ENCODE peak calls at places on chromosomes 7 and 10, in eight cellular contexts. One of them, this sample, is unnamed.

GRCh38 chr7:96016056-96016455 is 243.7 kb downstream of the DYNC1I1 start:
- DNase-seq in neural progenitor cell: no peak
- DNase-seq in tibial nerve: no peak
- DNase-seq in AG04449: no peak
- DNase-seq in CD8-positive, alpha-beta T cell: no peak
- DNase-seq in spleen: no peak
- DNase-seq in lower leg skin: no peak
- DNase-seq in mammary epithelial cell: no peak
- DNase-seq in this sample: no peak

GRCh38 chr7:2516194-2516555 is 3.4 kb upstream of the LFNG start:
- DNase-seq in neural progenitor cell: no peak
- DNase-seq in tibial nerve: no peak
- DNase-seq in AG04449: no peak
- DNase-seq in CD8-positive, alpha-beta T cell: no peak
- DNase-seq in spleen: no peak
- DNase-seq in lower leg skin: no peak
- DNase-seq in mammary epithelial cell: no peak
- DNase-seq in this sample: no peak

GRCh38 chr10:26197248-26197647 is 19.3 kb upstream of the GAD2 start:
- DNase-seq in neural progenitor cell: no peak
- DNase-seq in tibial nerve: no peak
- DNase-seq in AG04449: no peak
- DNase-seq in CD8-positive, alpha-beta T cell: no peak
- DNase-seq in spleen: no peak
- DNase-seq in lower leg skin: no peak
- DNase-seq in mammary epithelial cell: no peak
- DNase-seq in this sample: no peak

GRCh38 chr10:80459047-80459865 is 5.1 kb downstream of the TSPAN14 start:
- DNase-seq in neural progenitor cell: peak
- DNase-seq in tibial nerve: peak
- DNase-seq in AG04449: no peak
- DNase-seq in CD8-positive, alpha-beta T cell: no peak
- DNase-seq in spleen: peak
- DNase-seq in lower leg skin: peak
- DNase-seq in mammary epithelial cell: peak
- DNase-seq in this sample: peak

GRCh38 chr10:130022071-130022470 is 58.0 kb upstream of the EBF3 start:
- DNase-seq in neural progenitor cell: no peak
- DNase-seq in tibial nerve: no peak
- DNase-seq in AG04449: no peak
- DNase-seq in CD8-positive, alpha-beta T cell: no peak
- DNase-seq in spleen: no peak
- DNase-seq in lower leg skin: no peak
- DNase-seq in mammary epithelial cell: no peak
- DNase-seq in this sample: no peak

GRCh38 chr10:85542149-85542548 is 824.4 kb downstream of the GRID1 start:
- DNase-seq in neural progenitor cell: no peak
- DNase-seq in tibial nerve: no peak
- DNase-seq in AG04449: no peak
- DNase-seq in CD8-positive, alpha-beta T cell: no peak
- DNase-seq in spleen: no peak
- DNase-seq in lower leg skin: no peak
- DNase-seq in mammary epithelial cell: no peak
- DNase-seq in this sample: no peak

GRCh38 chr7:131449373-131449902 is 107.0 kb downstream of the PODXL start:
- DNase-seq in neural progenitor cell: no peak
- DNase-seq in tibial nerve: no peak
- DNase-seq in AG04449: no peak
- DNase-seq in CD8-positive, alpha-beta T cell: no peak
- DNase-seq in spleen: no peak
- DNase-seq in lower leg skin: no peak
- DNase-seq in mammary epithelial cell: no peak
- DNase-seq in this sample: no peak

GRCh38 chr7:44581426-44581906 is 565 bp downstream of the TMED4 start:
- DNase-seq in neural progenitor cell: no peak
- DNase-seq in tibial nerve: no peak
- DNase-seq in AG04449: no peak
- DNase-seq in CD8-positive, alpha-beta T cell: no peak
- DNase-seq in spleen: no peak
- DNase-seq in lower leg skin: no peak
- DNase-seq in mammary epithelial cell: peak
- DNase-seq in this sample: no peak

GRCh38 chr10:132899054-132899750 is 43.2 kb downstream of the CFAP46 start:
- DNase-seq in neural progenitor cell: no peak
- DNase-seq in tibial nerve: no peak
- DNase-seq in AG04449: no peak
- DNase-seq in CD8-positive, alpha-beta T cell: no peak
- DNase-seq in spleen: peak
- DNase-seq in lower leg skin: peak
- DNase-seq in mammary epithelial cell: no peak
- DNase-seq in this sample: no peak

GRCh38 chr7:44637788-44638594 is 31.6 kb downstream of the OGDH start:
- DNase-seq in neural progenitor cell: no peak
- DNase-seq in tibial nerve: no peak
- DNase-seq in AG04449: peak
- DNase-seq in CD8-positive, alpha-beta T cell: peak
- DNase-seq in spleen: no peak
- DNase-seq in lower leg skin: no peak
- DNase-seq in mammary epithelial cell: peak
- DNase-seq in this sample: peak

GRCh38 chr10:114925675-114926204 is 12.3 kb upstream of the TRUB1 start:
- DNase-seq in neural progenitor cell: no peak
- DNase-seq in tibial nerve: no peak
- DNase-seq in AG04449: no peak
- DNase-seq in CD8-positive, alpha-beta T cell: no peak
- DNase-seq in spleen: no peak
- DNase-seq in lower leg skin: no peak
- DNase-seq in mammary epithelial cell: peak
- DNase-seq in this sample: no peak

GRCh38 chr7:155972651-155973349 is 160.5 kb upstream of the SHH start:
- DNase-seq in neural progenitor cell: no peak
- DNase-seq in tibial nerve: no peak
- DNase-seq in AG04449: no peak
- DNase-seq in CD8-positive, alpha-beta T cell: no peak
- DNase-seq in spleen: peak
- DNase-seq in lower leg skin: no peak
- DNase-seq in mammary epithelial cell: no peak
- DNase-seq in this sample: no peak

GRCh38 chr10:121448768-121449456 is 149.3 kb downstream of the FGFR2 start:
- DNase-seq in neural progenitor cell: no peak
- DNase-seq in tibial nerve: no peak
- DNase-seq in AG04449: no peak
- DNase-seq in CD8-positive, alpha-beta T cell: no peak
- DNase-seq in spleen: no peak
- DNase-seq in lower leg skin: no peak
- DNase-seq in mammary epithelial cell: no peak
- DNase-seq in this sample: no peak

GRCh38 chr7:36653011-36653670 is 71.2 kb downstream of the AOAH start:
- DNase-seq in neural progenitor cell: no peak
- DNase-seq in tibial nerve: no peak
- DNase-seq in AG04449: no peak
- DNase-seq in CD8-positive, alpha-beta T cell: no peak
- DNase-seq in spleen: no peak
- DNase-seq in lower leg skin: no peak
- DNase-seq in mammary epithelial cell: peak
- DNase-seq in this sample: no peak

GRCh38 chr7:123824754-123825067 is 20.3 kb upstream of the HYAL4 start:
- DNase-seq in neural progenitor cell: no peak
- DNase-seq in tibial nerve: no peak
- DNase-seq in AG04449: no peak
- DNase-seq in CD8-positive, alpha-beta T cell: no peak
- DNase-seq in spleen: no peak
- DNase-seq in lower leg skin: no peak
- DNase-seq in mammary epithelial cell: no peak
- DNase-seq in this sample: no peak

DNA sequence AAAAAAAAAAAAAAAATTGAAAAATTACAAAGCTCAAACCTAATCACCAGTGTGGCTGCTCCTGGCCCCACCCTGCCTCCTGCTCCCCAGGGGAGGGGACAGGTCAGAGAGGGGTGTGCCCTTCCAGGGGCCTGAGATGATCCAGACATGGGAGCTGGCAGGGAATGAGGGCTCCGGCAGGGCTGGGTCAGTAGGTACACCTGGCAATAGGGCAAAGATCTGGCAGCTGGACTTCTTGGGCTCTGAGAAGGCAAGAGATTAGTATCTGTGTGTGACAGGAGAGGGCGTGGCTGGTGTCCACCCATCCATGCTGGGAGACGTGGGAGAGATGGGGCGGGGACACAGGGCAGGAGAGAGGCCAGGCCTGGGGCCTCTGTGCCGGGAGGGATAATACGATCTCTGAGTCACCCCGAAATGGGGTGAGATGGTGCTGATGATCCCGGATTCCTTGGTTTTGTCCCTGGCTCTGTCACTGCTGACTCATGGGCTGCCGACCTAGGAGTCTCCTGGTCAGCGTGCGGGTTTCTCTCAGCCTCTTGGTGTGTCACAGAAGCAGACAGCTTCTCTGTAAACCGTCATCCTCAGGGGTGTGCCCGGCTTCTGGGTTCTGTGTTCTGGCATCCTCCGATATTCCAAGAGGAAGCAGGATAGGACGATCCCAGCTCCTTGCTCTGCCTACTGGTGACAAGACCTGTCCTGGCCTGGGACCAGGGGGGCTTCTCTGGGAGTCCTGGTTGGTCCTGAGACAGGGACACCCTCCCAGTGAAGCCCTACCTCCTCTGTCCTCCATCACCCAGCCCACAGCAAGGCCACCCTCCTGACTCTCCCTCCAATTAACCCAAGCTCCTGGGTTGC is 8.2 kb upstream of the CLDN4 start:
- DNase-seq in neural progenitor cell: peak
- DNase-seq in tibial nerve: no peak
- DNase-seq in AG04449: peak
- DNase-seq in CD8-positive, alpha-beta T cell: no peak
- DNase-seq in spleen: peak
- DNase-seq in lower leg skin: peak
- DNase-seq in mammary epithelial cell: peak
- DNase-seq in this sample: peak
- H3K4me3 ChIP-seq in neural progenitor cell: no peak
- H3K4me3 ChIP-seq in tibial nerve: no peak
- H3K4me3 ChIP-seq in AG04449: no peak
- H3K4me3 ChIP-seq in CD8-positive, alpha-beta T cell: no peak
- H3K4me3 ChIP-seq in spleen: no peak
- H3K4me3 ChIP-seq in lower leg skin: no peak
- H3K4me3 ChIP-seq in mammary epithelial cell: no peak
- H3K4me3 ChIP-seq in this sample: no peak

DNA sequence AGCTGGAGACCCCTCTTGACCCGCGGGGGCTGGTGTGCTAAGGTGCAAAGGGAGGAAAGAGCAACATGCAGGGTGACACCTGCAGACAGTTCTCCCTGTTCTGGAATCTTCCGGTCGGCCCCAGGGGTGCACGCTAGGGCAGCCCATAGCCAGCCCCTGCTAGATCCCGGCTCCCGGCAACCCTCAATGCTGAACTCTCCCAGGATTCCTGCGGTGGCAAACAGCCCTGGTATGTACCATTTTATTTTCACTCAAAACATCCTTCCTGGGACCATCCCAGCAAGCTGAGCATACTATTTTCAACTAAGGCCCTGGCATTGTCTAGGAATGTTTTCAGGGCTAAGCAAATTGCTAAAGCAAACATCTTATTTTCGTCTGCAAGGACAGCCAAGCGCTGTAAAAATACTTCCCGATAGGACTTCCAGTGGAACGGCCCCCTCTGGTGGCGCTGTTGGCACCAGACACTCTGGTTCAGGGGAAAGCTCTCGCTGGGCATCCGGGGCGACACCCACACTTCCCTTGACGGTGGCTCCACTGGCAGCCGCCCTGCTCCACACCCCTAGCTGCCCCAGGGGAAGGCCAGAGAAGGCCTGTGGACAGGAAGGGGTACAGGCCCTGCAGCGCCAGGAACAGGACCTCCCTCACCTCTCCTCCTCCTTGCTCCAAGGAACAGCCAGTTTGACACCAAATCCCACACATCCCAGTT is 99.4 kb downstream of the CTBP2 start:
- DNase-seq in neural progenitor cell: peak
- DNase-seq in tibial nerve: peak
- DNase-seq in AG04449: peak
- DNase-seq in CD8-positive, alpha-beta T cell: no peak
- DNase-seq in spleen: peak
- DNase-seq in lower leg skin: peak
- DNase-seq in mammary epithelial cell: peak
- DNase-seq in this sample: no peak
- TF ChIP-seq CTCF in neural progenitor cell: peak
- TF ChIP-seq CTCF in tibial nerve: peak
- TF ChIP-seq CTCF in AG04449: peak
- TF ChIP-seq CTCF in CD8-positive, alpha-beta T cell: no peak
- TF ChIP-seq CTCF in spleen: peak
- TF ChIP-seq CTCF in lower leg skin: peak
- TF ChIP-seq CTCF in mammary epithelial cell: peak
- TF ChIP-seq CTCF in this sample: peak

GRCh38 chr7:132638000-132638399 is 61.7 kb upstream of the PLXNA4 start:
- DNase-seq in neural progenitor cell: no peak
- DNase-seq in tibial nerve: no peak
- DNase-seq in AG04449: no peak
- DNase-seq in CD8-positive, alpha-beta T cell: no peak
- DNase-seq in spleen: no peak
- DNase-seq in lower leg skin: no peak
- DNase-seq in mammary epithelial cell: no peak
- DNase-seq in this sample: no peak
- H3K4me3 ChIP-seq in neural progenitor cell: no peak
- H3K4me3 ChIP-seq in tibial nerve: no peak
- H3K4me3 ChIP-seq in AG04449: no peak
- H3K4me3 ChIP-seq in CD8-positive, alpha-beta T cell: no peak
- H3K4me3 ChIP-seq in spleen: no peak
- H3K4me3 ChIP-seq in lower leg skin: no peak
- H3K4me3 ChIP-seq in mammary epithelial cell: no peak
- H3K4me3 ChIP-seq in this sample: no peak

DNA sequence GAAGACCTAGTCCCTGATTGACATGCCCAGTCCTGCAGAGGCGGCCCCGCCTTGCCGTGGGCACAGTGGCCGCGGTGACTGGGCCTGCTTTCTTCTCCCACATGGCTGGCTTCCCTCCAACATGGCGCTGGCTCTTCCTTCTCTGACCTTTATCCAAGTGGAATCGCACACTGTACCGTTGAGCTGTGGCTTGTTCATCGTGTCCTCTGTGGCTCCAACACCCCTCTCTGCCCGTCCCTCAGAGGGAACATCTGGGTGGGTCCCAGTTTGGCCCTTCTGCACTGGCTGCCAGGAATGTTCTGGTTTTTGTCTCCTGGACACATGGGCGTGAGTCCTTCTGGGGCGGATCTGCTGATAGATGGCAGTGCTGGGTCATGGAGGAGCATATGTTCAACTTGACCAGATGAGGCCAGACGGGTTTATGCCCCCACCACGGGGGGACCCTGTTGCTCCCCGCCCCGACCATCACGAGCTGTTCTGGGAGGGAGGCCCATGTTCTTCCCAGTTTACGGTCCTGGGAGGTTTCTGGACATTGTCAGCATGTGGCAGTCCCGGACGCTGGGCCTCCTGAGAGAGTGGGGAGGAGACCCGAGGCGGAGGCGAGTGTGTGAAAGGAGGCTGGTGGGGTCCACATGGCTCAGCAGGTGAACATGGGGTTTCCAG is 63.5 kb downstream of the LHPP start:
- DNase-seq in neural progenitor cell: no peak
- DNase-seq in tibial nerve: no peak
- DNase-seq in AG04449: no peak
- DNase-seq in CD8-positive, alpha-beta T cell: no peak
- DNase-seq in spleen: peak
- DNase-seq in lower leg skin: no peak
- DNase-seq in mammary epithelial cell: peak
- DNase-seq in this sample: peak
- TF ChIP-seq CTCF in neural progenitor cell: no peak
- TF ChIP-seq CTCF in tibial nerve: no peak
- TF ChIP-seq CTCF in AG04449: no peak
- TF ChIP-seq CTCF in CD8-positive, alpha-beta T cell: no peak
- TF ChIP-seq CTCF in spleen: no peak
- TF ChIP-seq CTCF in lower leg skin: no peak
- TF ChIP-seq CTCF in mammary epithelial cell: no peak
- TF ChIP-seq CTCF in this sample: no peak

This sample was measured in HFF-Myc.